ENCODE peak calls at places on chromosomes 4 and X, in seven cellular contexts. One of them, this sample, is unnamed.

GRCh38 chr4:41749650-41750049 is 1.1 kb upstream of the PHOX2B start:
- DNase-seq in hepatocyte: no peak
- DNase-seq in fibroblast of lung: no peak
- DNase-seq in adrenal gland: no peak
- DNase-seq in esophagus squamous epithelium: no peak
- DNase-seq in mammary epithelial cell: no peak
- DNase-seq in WERI-Rb-1: no peak
- DNase-seq in this sample: no peak

GRCh38 chr4:127586922-127587571 is 45.7 kb upstream of the INTU start:
- DNase-seq in hepatocyte: peak; percentile 65
- DNase-seq in fibroblast of lung: peak; percentile 51
- DNase-seq in adrenal gland: no peak
- DNase-seq in esophagus squamous epithelium: no peak
- DNase-seq in mammary epithelial cell: peak; percentile 45
- DNase-seq in WERI-Rb-1: peak; percentile 53
- DNase-seq in this sample: no peak

GRCh38 chr4:102094474-102094873 is 250.8 kb downstream of the SLC39A8 start:
- DNase-seq in hepatocyte: no peak
- DNase-seq in fibroblast of lung: no peak
- DNase-seq in adrenal gland: no peak
- DNase-seq in esophagus squamous epithelium: no peak
- DNase-seq in mammary epithelial cell: no peak
- DNase-seq in WERI-Rb-1: no peak
- DNase-seq in this sample: no peak

GRCh38 chr4:3705236-3705987 is 60.8 kb upstream of the ADRA2C start:
- DNase-seq in hepatocyte: no peak
- DNase-seq in fibroblast of lung: no peak
- DNase-seq in adrenal gland: no peak
- DNase-seq in esophagus squamous epithelium: no peak
- DNase-seq in mammary epithelial cell: no peak
- DNase-seq in WERI-Rb-1: no peak
- DNase-seq in this sample: no peak

GRCh38 chr4:73668806-73669205 is 48.6 kb upstream of the RASSF6 start:
- DNase-seq in hepatocyte: no peak
- DNase-seq in fibroblast of lung: no peak
- DNase-seq in adrenal gland: peak; percentile 70
- DNase-seq in esophagus squamous epithelium: no peak
- DNase-seq in mammary epithelial cell: no peak
- DNase-seq in WERI-Rb-1: no peak
- DNase-seq in this sample: no peak

GRCh38 chr4:188778880-188779279 is 639.6 kb downstream of the TRIML1 start:
- DNase-seq in hepatocyte: no peak
- DNase-seq in fibroblast of lung: peak; percentile 24
- DNase-seq in adrenal gland: no peak
- DNase-seq in esophagus squamous epithelium: no peak
- DNase-seq in mammary epithelial cell: peak; percentile 39
- DNase-seq in WERI-Rb-1: no peak
- DNase-seq in this sample: no peak

GRCh38 chr4:23629421-23629820 is 260.4 kb downstream of the PPARGC1A start:
- DNase-seq in hepatocyte: no peak
- DNase-seq in fibroblast of lung: no peak
- DNase-seq in adrenal gland: no peak
- DNase-seq in esophagus squamous epithelium: no peak
- DNase-seq in mammary epithelial cell: no peak
- DNase-seq in WERI-Rb-1: no peak
- DNase-seq in this sample: no peak

GRCh38 chrX:149074429-149074828 is 430.7 kb downstream of the IDS start:
- DNase-seq in hepatocyte: peak; percentile 16
- DNase-seq in fibroblast of lung: peak; percentile 48
- DNase-seq in adrenal gland: peak; percentile 53
- DNase-seq in esophagus squamous epithelium: no peak
- DNase-seq in mammary epithelial cell: no peak
- DNase-seq in WERI-Rb-1: no peak
- DNase-seq in this sample: no peak

GRCh38 chr4:174450051-174450450 is 72.2 kb downstream of the HPGD start:
- DNase-seq in hepatocyte: no peak
- DNase-seq in fibroblast of lung: no peak
- DNase-seq in adrenal gland: no peak
- DNase-seq in esophagus squamous epithelium: no peak
- DNase-seq in mammary epithelial cell: no peak
- DNase-seq in WERI-Rb-1: no peak
- DNase-seq in this sample: no peak

GRCh38 chr4:151641167-151641566 is 119.6 kb downstream of the GATB start:
- DNase-seq in hepatocyte: no peak
- DNase-seq in fibroblast of lung: peak; percentile 18
- DNase-seq in adrenal gland: no peak
- DNase-seq in esophagus squamous epithelium: no peak
- DNase-seq in mammary epithelial cell: peak; percentile 88
- DNase-seq in WERI-Rb-1: no peak
- DNase-seq in this sample: peak; percentile 44

GRCh38 chr4:5962416-5962815 is 55.8 kb downstream of the C4orf50 start:
- DNase-seq in hepatocyte: no peak
- DNase-seq in fibroblast of lung: no peak
- DNase-seq in adrenal gland: peak; percentile 24
- DNase-seq in esophagus squamous epithelium: no peak
- DNase-seq in mammary epithelial cell: no peak
- DNase-seq in WERI-Rb-1: peak; percentile 94
- DNase-seq in this sample: no peak

GRCh38 chr4:108878781-108879180 is 115.9 kb upstream of the ETNPPL start:
- DNase-seq in hepatocyte: no peak
- DNase-seq in fibroblast of lung: no peak
- DNase-seq in adrenal gland: no peak
- DNase-seq in esophagus squamous epithelium: no peak
- DNase-seq in mammary epithelial cell: no peak
- DNase-seq in WERI-Rb-1: no peak
- DNase-seq in this sample: no peak

GRCh38 chrX:133943507-133943906 is 41.9 kb downstream of the GPC3 start:
- DNase-seq in hepatocyte: no peak
- DNase-seq in fibroblast of lung: no peak
- DNase-seq in adrenal gland: no peak
- DNase-seq in esophagus squamous epithelium: no peak
- DNase-seq in mammary epithelial cell: no peak
- DNase-seq in WERI-Rb-1: no peak
- DNase-seq in this sample: no peak

GRCh38 chr4:105551968-105552746 is at the start of gene ARHGEF38:
- DNase-seq in hepatocyte: peak; percentile 81
- DNase-seq in fibroblast of lung: peak; percentile 2
- DNase-seq in adrenal gland: no peak
- DNase-seq in esophagus squamous epithelium: no peak
- DNase-seq in mammary epithelial cell: peak; percentile 78
- DNase-seq in WERI-Rb-1: no peak
- DNase-seq in this sample: peak; percentile 26

GRCh38 chr4:139645458-139645857 is 20.2 kb upstream of the MGST2 start:
- DNase-seq in hepatocyte: no peak
- DNase-seq in fibroblast of lung: no peak
- DNase-seq in adrenal gland: no peak
- DNase-seq in esophagus squamous epithelium: no peak
- DNase-seq in mammary epithelial cell: peak; percentile 84
- DNase-seq in WERI-Rb-1: no peak
- DNase-seq in this sample: peak; percentile 93

GRCh38 chrX:100928660-100929613 is at the start of gene XKRX:
- DNase-seq in hepatocyte: peak; percentile 66
- DNase-seq in fibroblast of lung: no peak
- DNase-seq in adrenal gland: peak; percentile 51
- DNase-seq in esophagus squamous epithelium: no peak
- DNase-seq in mammary epithelial cell: peak; percentile 39
- DNase-seq in WERI-Rb-1: peak; percentile 37
- DNase-seq in this sample: no peak

GRCh38 chrX:57044226-57044625 is 48.9 kb upstream of the SPIN3 start:
- DNase-seq in hepatocyte: no peak
- DNase-seq in fibroblast of lung: no peak
- DNase-seq in adrenal gland: no peak
- DNase-seq in esophagus squamous epithelium: no peak
- DNase-seq in mammary epithelial cell: peak; percentile 12
- DNase-seq in WERI-Rb-1: no peak
- DNase-seq in this sample: no peak

GRCh38 chr4:10045481-10045880 is 24.2 kb upstream of the SLC2A9 start:
- DNase-seq in hepatocyte: peak; percentile 36
- DNase-seq in fibroblast of lung: no peak
- DNase-seq in adrenal gland: no peak
- DNase-seq in esophagus squamous epithelium: no peak
- DNase-seq in mammary epithelial cell: peak; percentile 67
- DNase-seq in WERI-Rb-1: no peak
- DNase-seq in this sample: no peak

GRCh38 chr4:10643600-10644425 is 40.8 kb downstream of the CLNK start:
- DNase-seq in hepatocyte: no peak
- DNase-seq in fibroblast of lung: no peak
- DNase-seq in adrenal gland: no peak
- DNase-seq in esophagus squamous epithelium: no peak
- DNase-seq in mammary epithelial cell: peak; percentile 70
- DNase-seq in WERI-Rb-1: no peak
- DNase-seq in this sample: no peak

GRCh38 chr4:47686294-47686872 is 151.5 kb downstream of the CORIN start:
- DNase-seq in hepatocyte: peak; percentile 72
- DNase-seq in fibroblast of lung: peak; percentile 55
- DNase-seq in adrenal gland: peak; percentile 76
- DNase-seq in esophagus squamous epithelium: no peak
- DNase-seq in mammary epithelial cell: peak; percentile 28
- DNase-seq in WERI-Rb-1: peak; percentile 66
- DNase-seq in this sample: no peak

GRCh38 chr4:182809417-182810102 is 107.6 kb downstream of the DCTD start:
- DNase-seq in hepatocyte: peak; percentile 42
- DNase-seq in fibroblast of lung: no peak
- DNase-seq in adrenal gland: no peak
- DNase-seq in esophagus squamous epithelium: no peak
- DNase-seq in mammary epithelial cell: no peak
- DNase-seq in WERI-Rb-1: peak; percentile 70
- DNase-seq in this sample: no peak

GRCh38 chr4:109658871-109659410 is 44.3 kb downstream of the CASP6 start:
- DNase-seq in hepatocyte: no peak
- DNase-seq in fibroblast of lung: peak; percentile 28
- DNase-seq in adrenal gland: no peak
- DNase-seq in esophagus squamous epithelium: no peak
- DNase-seq in mammary epithelial cell: no peak
- DNase-seq in WERI-Rb-1: no peak
- DNase-seq in this sample: no peak

GRCh38 chr4:119238068-119238722 is 25.7 kb downstream of the USP53 start:
- DNase-seq in hepatocyte: no peak
- DNase-seq in fibroblast of lung: no peak
- DNase-seq in adrenal gland: no peak
- DNase-seq in esophagus squamous epithelium: no peak
- DNase-seq in mammary epithelial cell: no peak
- DNase-seq in WERI-Rb-1: no peak
- DNase-seq in this sample: no peak

GRCh38 chr4:105637409-105638258 is 70.9 kb downstream of the INTS12 start:
- DNase-seq in hepatocyte: peak; percentile 58
- DNase-seq in fibroblast of lung: peak; percentile 68
- DNase-seq in adrenal gland: peak; percentile 81
- DNase-seq in esophagus squamous epithelium: peak; percentile 26
- DNase-seq in mammary epithelial cell: no peak
- DNase-seq in WERI-Rb-1: no peak
- DNase-seq in this sample: no peak

DNA sequence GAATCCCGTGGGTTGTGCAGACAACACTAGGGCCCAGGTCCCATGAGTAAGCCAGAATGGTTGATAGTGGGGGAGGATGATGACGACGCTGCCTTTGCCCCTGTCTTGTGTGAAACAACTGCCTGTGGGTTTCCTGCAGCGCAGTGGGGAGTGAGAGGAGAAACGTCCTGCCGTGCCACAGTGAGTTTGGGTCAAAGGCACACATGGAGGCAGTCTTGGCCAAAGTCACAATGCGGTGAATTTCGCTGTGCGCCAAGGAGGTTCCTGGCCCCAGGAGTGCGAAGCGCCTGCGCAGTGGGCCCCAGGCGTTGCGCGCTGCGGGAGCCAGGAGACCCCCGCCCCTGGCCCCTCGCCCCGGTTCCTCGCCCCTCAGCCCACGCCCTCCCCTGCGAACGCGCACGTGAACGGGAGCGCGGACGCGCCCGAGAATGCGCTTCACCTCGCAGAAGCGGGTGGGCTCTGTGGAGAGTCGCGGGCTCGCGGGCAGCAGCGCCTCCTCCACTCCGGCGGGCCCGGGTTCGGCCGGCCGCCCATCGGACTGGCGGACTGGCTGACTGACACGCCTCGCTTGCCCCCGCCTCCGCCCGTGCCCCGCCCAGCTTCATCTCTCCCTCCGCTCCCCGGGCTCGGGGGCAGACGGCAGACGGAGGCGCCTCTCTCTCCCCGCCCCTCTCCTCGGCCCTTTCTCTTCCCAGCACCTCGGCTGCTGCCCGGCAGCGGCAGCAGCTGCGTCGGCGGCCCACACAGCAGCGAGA is at the start of gene NUDT10:
- DNase-seq in hepatocyte: peak; percentile 72
- DNase-seq in fibroblast of lung: peak; percentile 33
- DNase-seq in adrenal gland: peak; percentile 68
- DNase-seq in esophagus squamous epithelium: no peak
- DNase-seq in mammary epithelial cell: peak; percentile 51
- DNase-seq in WERI-Rb-1: no peak
- DNase-seq in this sample: peak; percentile 3
- H3K27ac ChIP-seq in hepatocyte: no peak within 1 kb of the TSS
- H3K27ac ChIP-seq in fibroblast of lung: no peak within 1 kb of the TSS
- H3K27ac ChIP-seq in adrenal gland: no peak within 1 kb of the TSS
- H3K27ac ChIP-seq in esophagus squamous epithelium: no peak within 1 kb of the TSS
- H3K27ac ChIP-seq in mammary epithelial cell: no peak within 1 kb of the TSS
- H3K27ac ChIP-seq in WERI-Rb-1: no peak within 1 kb of the TSS
- H3K27ac ChIP-seq in this sample: no peak within 1 kb of the TSS

GRCh38 chr4:48780867-48781219 is 764 bp upstream of the FRYL start:
- DNase-seq in hepatocyte: peak; percentile 52
- DNase-seq in fibroblast of lung: peak; percentile 49
- DNase-seq in adrenal gland: peak; percentile 74
- DNase-seq in esophagus squamous epithelium: no peak
- DNase-seq in mammary epithelial cell: no peak
- DNase-seq in WERI-Rb-1: no peak
- DNase-seq in this sample: no peak
- H3K27ac ChIP-seq in hepatocyte: peak overlapping the region; percentile 68
- H3K27ac ChIP-seq in fibroblast of lung: peak overlapping the region; percentile 38
- H3K27ac ChIP-seq in adrenal gland: peak overlapping the region; percentile 95
- H3K27ac ChIP-seq in esophagus squamous epithelium: peak overlapping the region; percentile 99
- H3K27ac ChIP-seq in mammary epithelial cell: peak overlapping the region; percentile 72
- H3K27ac ChIP-seq in WERI-Rb-1: peak overlapping the region; percentile 76
- H3K27ac ChIP-seq in this sample: peak overlapping the region; percentile 94

GRCh38 chrX:5648941-5649568 is 579.6 kb downstream of the NLGN4X start:
- DNase-seq in hepatocyte: no peak
- DNase-seq in fibroblast of lung: no peak
- DNase-seq in adrenal gland: no peak
- DNase-seq in esophagus squamous epithelium: no peak
- DNase-seq in mammary epithelial cell: no peak
- DNase-seq in WERI-Rb-1: no peak
- DNase-seq in this sample: no peak
- H3K27ac ChIP-seq in hepatocyte: no peak overlapping the region
- H3K27ac ChIP-seq in fibroblast of lung: no peak overlapping the region
- H3K27ac ChIP-seq in adrenal gland: no peak overlapping the region
- H3K27ac ChIP-seq in esophagus squamous epithelium: no peak overlapping the region
- H3K27ac ChIP-seq in mammary epithelial cell: no peak overlapping the region
- H3K27ac ChIP-seq in WERI-Rb-1: no peak overlapping the region
- H3K27ac ChIP-seq in this sample: no peak overlapping the region

GRCh38 chr4:122156819-122157218 is 4.7 kb downstream of the BLTP1 start:
- DNase-seq in hepatocyte: no peak
- DNase-seq in fibroblast of lung: no peak
- DNase-seq in adrenal gland: no peak
- DNase-seq in esophagus squamous epithelium: no peak
- DNase-seq in mammary epithelial cell: no peak
- DNase-seq in WERI-Rb-1: no peak
- DNase-seq in this sample: no peak

GRCh38 chr4:122151982-122152698 is at the start of gene BLTP1:
- DNase-seq in hepatocyte: peak; percentile 95
- DNase-seq in fibroblast of lung: peak; percentile 85
- DNase-seq in adrenal gland: peak; percentile 93
- DNase-seq in esophagus squamous epithelium: peak; percentile 18
- DNase-seq in mammary epithelial cell: peak; percentile 76
- DNase-seq in WERI-Rb-1: peak; percentile 96
- DNase-seq in this sample: peak; percentile 5

GRCh38 chr4:122150896-122151295 is 1.2 kb upstream of the BLTP1 start:
- DNase-seq in hepatocyte: no peak
- DNase-seq in fibroblast of lung: no peak
- DNase-seq in adrenal gland: no peak
- DNase-seq in esophagus squamous epithelium: no peak
- DNase-seq in mammary epithelial cell: no peak
- DNase-seq in WERI-Rb-1: no peak
- DNase-seq in this sample: no peak

GRCh38 chr4:122152699-122153328 is 683 bp downstream of the BLTP1 start:
- DNase-seq in hepatocyte: peak; percentile 59
- DNase-seq in fibroblast of lung: peak; percentile 33
- DNase-seq in adrenal gland: peak; percentile 66
- DNase-seq in esophagus squamous epithelium: no peak
- DNase-seq in mammary epithelial cell: peak; percentile 32
- DNase-seq in WERI-Rb-1: peak; percentile 40
- DNase-seq in this sample: no peak
- H3K27ac ChIP-seq in hepatocyte: peak overlapping the region; percentile 91
- H3K27ac ChIP-seq in fibroblast of lung: peak overlapping the region; percentile 77
- H3K27ac ChIP-seq in adrenal gland: peak overlapping the region; percentile 93
- H3K27ac ChIP-seq in esophagus squamous epithelium: peak overlapping the region; percentile 93
- H3K27ac ChIP-seq in mammary epithelial cell: peak overlapping the region; percentile 80
- H3K27ac ChIP-seq in WERI-Rb-1: peak overlapping the region; percentile 77
- H3K27ac ChIP-seq in this sample: peak overlapping the region; percentile 71